ENCODE peak calls at places on chromosomes 5 and 9, in eight cellular contexts. Y, A, Q, W, L, O, B and Z are unnamed samples.

GRCh38 chr5:158139161-158139560 is 280.2 kb upstream of the CLINT1 start:
- DNase-seq in Y (no peak), A (no peak), Q (no peak), W (no peak), L (no peak), O (no peak), B (no peak), Z (no peak)

GRCh38 chr9:133351908-133352634 is 4.1 kb downstream of the RPL7A start:
- DNase-seq in Y (no peak), A (no peak), Q (no peak), W (no peak), L (peak; percentile 81), O (peak; percentile 42), B (no peak), Z (no peak)

GRCh38 chr9:73270967-73271722 is 119.5 kb downstream of the ANXA1 start:
- DNase-seq in Y (peak; percentile 8), A (no peak), Q (no peak), W (no peak), L (peak; percentile 75), O (no peak), B (no peak), Z (no peak)

GRCh38 chr5:170273968-170274710 is 23.4 kb downstream of the LCP2 start:
- DNase-seq in Y (no peak), A (peak; percentile 66), Q (no peak), W (no peak), L (peak; percentile 63), O (no peak), B (no peak), Z (no peak)

GRCh38 chr5:7074176-7074575 is 321.8 kb upstream of the ADCY2 start:
- DNase-seq in Y (no peak), A (no peak), Q (no peak), W (no peak), L (no peak), O (no peak), B (no peak), Z (no peak)

GRCh38 chr9:4787876-4788275 is 4.9 kb upstream of the RCL1 start:
- DNase-seq in Y (no peak), A (no peak), Q (no peak), W (no peak), L (no peak), O (no peak), B (no peak), Z (no peak)

GRCh38 chr9:129421371-129421770 is 199.5 kb downstream of the C9orf50 start:
- DNase-seq in Y (no peak), A (no peak), Q (no peak), W (no peak), L (no peak), O (no peak), B (no peak), Z (no peak)

GRCh38 chr9:117704024-117704575 is at the start of gene TLR4:
- DNase-seq in Y (peak; percentile 55), A (peak; percentile 42), Q (no peak), W (no peak), L (no peak), O (peak; percentile 2), B (peak; percentile 61), Z (no peak)

GRCh38 chr5:96408276-96408777 is 24.7 kb downstream of the PCSK1 start:
- DNase-seq in Y (no peak), A (no peak), Q (no peak), W (no peak), L (no peak), O (no peak), B (no peak), Z (no peak)

GRCh38 chr5:174157048-174157447 is 111.5 kb downstream of the NSG2 start:
- DNase-seq in Y (no peak), A (no peak), Q (no peak), W (no peak), L (no peak), O (no peak), B (no peak), Z (no peak)

GRCh38 chr5:88813805-88814584 is 69.0 kb downstream of the MEF2C start:
- DNase-seq in Y (no peak), A (peak; percentile 46), Q (no peak), W (no peak), L (no peak), O (peak; percentile 28), B (no peak), Z (no peak)

DNA sequence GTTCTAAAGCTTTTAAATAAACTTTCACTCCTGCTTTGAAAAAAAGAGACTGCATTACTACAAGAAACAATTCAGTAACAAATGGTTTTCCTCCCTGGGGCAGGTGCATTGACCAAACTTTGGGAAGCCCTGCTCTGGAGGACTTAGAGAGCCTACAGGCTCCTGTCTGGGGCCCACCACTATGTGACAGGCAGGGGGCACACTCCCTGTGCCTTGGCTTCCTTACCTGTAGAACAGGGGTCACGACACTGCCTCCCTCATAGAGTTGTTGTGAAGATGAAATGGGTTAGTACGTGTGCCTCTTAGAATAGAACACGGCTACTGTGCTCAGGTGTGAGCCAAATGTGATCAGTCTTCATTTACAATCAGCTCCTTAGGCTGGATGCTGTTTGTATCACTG is 130.1 kb downstream of the GPBP1 start:
- DNase-seq in Y (no peak), A (no peak), Q (no peak), W (no peak), L (no peak), O (no peak), B (no peak), Z (no peak)
- TF ChIP-seq CTCF in Y (no peak), A (no peak), Q (no peak), W (no peak), L (peak; percentile 19), O (peak; percentile 23), B (no peak), Z (no peak)

DNA sequence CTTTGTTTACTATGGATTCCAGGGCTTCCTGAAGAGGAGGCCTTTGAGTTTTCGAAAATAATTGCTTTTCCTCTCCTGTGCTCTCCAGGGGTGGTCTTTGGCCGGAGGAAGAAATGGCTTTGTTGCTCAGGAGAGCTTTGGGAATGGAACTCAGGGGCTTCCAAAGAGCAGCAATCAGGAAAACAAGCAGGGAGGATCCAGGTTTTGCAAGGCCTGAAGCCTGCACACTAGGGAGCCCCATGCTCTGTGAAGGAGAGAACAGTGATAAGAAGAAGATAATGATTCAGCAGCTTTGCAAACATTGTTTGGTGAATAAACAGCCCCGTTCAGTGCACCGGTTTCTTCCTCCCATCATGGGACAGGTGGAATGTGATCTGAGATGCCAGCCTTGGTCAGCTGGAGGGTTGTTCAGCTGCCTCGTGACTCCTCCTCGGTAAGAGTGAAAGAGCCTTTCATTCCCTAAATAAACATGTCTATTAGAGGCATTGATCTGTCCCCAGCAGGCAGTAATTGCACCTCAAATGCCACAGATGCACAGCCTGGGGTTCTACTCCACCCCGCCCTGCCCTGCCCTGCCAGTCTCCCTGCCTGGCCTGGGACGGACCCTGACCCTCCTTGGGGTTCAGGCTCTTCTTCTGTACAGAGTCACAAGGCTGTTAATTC is 11.5 kb upstream of the ALDH1B1 start:
- DNase-seq in Y (no peak), A (no peak), Q (no peak), W (no peak), L (no peak), O (no peak), B (no peak), Z (no peak)
- TF ChIP-seq CTCF in Y (no peak), A (no peak), Q (no peak), W (no peak), L (no peak), O (no peak), B (no peak), Z (no peak)

GRCh38 chr9:121699271-121700164 is 48.1 kb downstream of the DAB2IP start:
- DNase-seq in Y (no peak), A (no peak), Q (no peak), W (no peak), L (peak; percentile 56), O (peak; percentile 40), B (peak; percentile 42), Z (no peak)

GRCh38 chr9:121698627-121699270 is 47.3 kb downstream of the DAB2IP start:
- DNase-seq in Y (no peak), A (no peak), Q (no peak), W (no peak), L (peak; percentile 69), O (peak; percentile 68), B (no peak), Z (no peak)

GRCh38 chr9:121701736-121702261 is 50.4 kb downstream of the DAB2IP start:
- DNase-seq in Y (no peak), A (no peak), Q (no peak), W (no peak), L (no peak), O (no peak), B (no peak), Z (no peak)

GRCh38 chr9:121700831-121701419 is 49.5 kb downstream of the DAB2IP start:
- DNase-seq in Y (no peak), A (no peak), Q (no peak), W (no peak), L (no peak), O (no peak), B (no peak), Z (no peak)

DNA sequence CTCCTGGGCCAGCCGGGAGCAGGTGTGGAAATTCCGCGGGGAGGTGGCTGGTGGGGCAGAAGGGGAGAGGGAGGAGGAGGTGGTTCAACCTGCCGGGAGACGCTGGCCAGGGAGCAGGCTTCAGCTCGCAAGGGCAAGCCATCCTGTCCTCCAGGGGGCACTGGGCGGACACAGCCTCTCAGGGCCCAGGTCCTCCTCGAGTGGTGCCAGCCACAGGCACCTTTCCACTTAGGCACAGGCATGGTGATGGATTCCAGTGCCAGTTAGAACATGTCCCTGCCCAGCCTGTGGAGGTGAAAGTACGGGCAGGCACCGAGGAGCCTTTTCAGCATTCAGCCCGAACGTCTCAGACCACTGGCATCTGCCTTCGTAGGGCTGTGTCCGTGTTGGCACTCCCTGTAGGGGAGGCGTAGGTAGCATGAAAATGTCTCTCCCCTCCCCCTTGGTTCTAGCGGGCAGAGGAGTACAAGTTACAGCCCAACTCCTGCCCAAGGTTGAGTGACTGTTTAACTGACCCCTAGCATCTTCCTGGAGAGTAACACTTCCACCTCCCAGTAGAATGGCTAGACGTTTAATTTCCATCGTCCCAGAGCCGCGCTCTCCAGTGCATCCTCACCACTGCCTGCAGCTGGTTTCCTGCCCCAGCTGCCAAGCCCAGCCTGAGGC is 48.9 kb downstream of the DAB2IP start:
- DNase-seq in Y (no peak), A (no peak), Q (no peak), W (no peak), L (no peak), O (peak; percentile 31), B (peak; percentile 41), Z (no peak)
- TF ChIP-seq CTCF in Y (peak; percentile 80), A (peak; percentile 43), Q (peak; percentile 27), W (peak; percentile 58), L (no peak), O (peak; percentile 57), B (peak; percentile 68), Z (peak; percentile 67)

GRCh38 chr5:135127604-135128240 is 93.7 kb upstream of the PITX1 start:
- DNase-seq in Y (no peak), A (no peak), Q (no peak), W (no peak), L (no peak), O (no peak), B (no peak), Z (no peak)

GRCh38 chr5:135126688-135127603 is 92.9 kb upstream of the PITX1 start:
- DNase-seq in Y (no peak), A (no peak), Q (no peak), W (no peak), L (no peak), O (no peak), B (no peak), Z (no peak)

GRCh38 chr5:135130526-135131215 is 96.6 kb upstream of the PITX1 start:
- DNase-seq in Y (no peak), A (no peak), Q (no peak), W (no peak), L (no peak), O (no peak), B (no peak), Z (no peak)

GRCh38 chr5:135128361-135128760 is 94.3 kb upstream of the PITX1 start:
- DNase-seq in Y (no peak), A (no peak), Q (no peak), W (no peak), L (no peak), O (no peak), B (no peak), Z (no peak)

GRCh38 chr5:135129307-135129706 is 95.3 kb upstream of the PITX1 start:
- DNase-seq in Y (no peak), A (no peak), Q (no peak), W (no peak), L (no peak), O (no peak), B (no peak), Z (no peak)
- TF ChIP-seq CTCF in Y (no peak), A (no peak), Q (no peak), W (no peak), L (no peak), O (no peak), B (no peak), Z (no peak)